ENCODE peak calls at places on chromosomes 12 and 14, in nine cellular contexts. One of them, this sample, is unnamed. For H3K9me2, the result is how much of the 10 kb centered on the place peaks cover.

GRCh38 chr12:78473136-78473535 is 391.4 kb upstream of the SYT1 start:
- DNase-seq in GM23248: peak
- DNase-seq in SK-N-SH: no peak
- DNase-seq in OCI-LY7: no peak
- DNase-seq in PC-3: peak
- DNase-seq in HCT116: no peak
- DNase-seq in hepatocyte: peak
- DNase-seq in MM.1S: no peak
- DNase-seq in PC-9: no peak
- DNase-seq in this sample: no peak

GRCh38 chr12:93219947-93220346 is 157.8 kb upstream of the NUDT4 start:
- DNase-seq in GM23248: no peak
- DNase-seq in SK-N-SH: no peak
- DNase-seq in OCI-LY7: no peak
- DNase-seq in PC-3: no peak
- DNase-seq in HCT116: no peak
- DNase-seq in hepatocyte: no peak
- DNase-seq in MM.1S: no peak
- DNase-seq in PC-9: no peak
- DNase-seq in this sample: no peak

GRCh38 chr14:95095991-95096390 is 61.3 kb downstream of the DICER1 start:
- DNase-seq in GM23248: no peak
- DNase-seq in SK-N-SH: no peak
- DNase-seq in OCI-LY7: no peak
- DNase-seq in PC-3: no peak
- DNase-seq in HCT116: no peak
- DNase-seq in hepatocyte: no peak
- DNase-seq in MM.1S: no peak
- DNase-seq in PC-9: no peak
- DNase-seq in this sample: peak

GRCh38 chr12:104935892-104936291 is 22.2 kb downstream of the SLC41A2 start:
- DNase-seq in GM23248: no peak
- DNase-seq in SK-N-SH: no peak
- DNase-seq in OCI-LY7: no peak
- DNase-seq in PC-3: no peak
- DNase-seq in HCT116: no peak
- DNase-seq in hepatocyte: no peak
- DNase-seq in MM.1S: no peak
- DNase-seq in PC-9: no peak
- DNase-seq in this sample: no peak

GRCh38 chr14:31059152-31059924 is 33.2 kb upstream of the STRN3 start:
- DNase-seq in GM23248: peak
- DNase-seq in SK-N-SH: no peak
- DNase-seq in OCI-LY7: no peak
- DNase-seq in PC-3: peak
- DNase-seq in HCT116: no peak
- DNase-seq in hepatocyte: peak
- DNase-seq in MM.1S: no peak
- DNase-seq in PC-9: peak
- DNase-seq in this sample: peak

GRCh38 chr14:100290607-100291304 is 15.5 kb downstream of the SLC25A29 start:
- DNase-seq in GM23248: no peak
- DNase-seq in SK-N-SH: peak
- DNase-seq in OCI-LY7: no peak
- DNase-seq in PC-3: no peak
- DNase-seq in HCT116: no peak
- DNase-seq in hepatocyte: no peak
- DNase-seq in MM.1S: no peak
- DNase-seq in PC-9: no peak
- DNase-seq in this sample: no peak

GRCh38 chr14:73231874-73232851 is 5.1 kb upstream of the PAPLN start:
- DNase-seq in GM23248: peak
- DNase-seq in SK-N-SH: peak
- DNase-seq in OCI-LY7: peak
- DNase-seq in PC-3: peak
- DNase-seq in HCT116: no peak
- DNase-seq in hepatocyte: peak
- DNase-seq in MM.1S: no peak
- DNase-seq in PC-9: no peak
- DNase-seq in this sample: peak

GRCh38 chr12:46933947-46934346 is 108.2 kb upstream of the SLC38A4 start:
- DNase-seq in GM23248: peak
- DNase-seq in SK-N-SH: no peak
- DNase-seq in OCI-LY7: peak
- DNase-seq in PC-3: peak
- DNase-seq in HCT116: no peak
- DNase-seq in hepatocyte: peak
- DNase-seq in MM.1S: peak
- DNase-seq in PC-9: no peak
- DNase-seq in this sample: peak

GRCh38 chr14:48792376-48793024 is 793.7 kb downstream of the RPS29 start:
- DNase-seq in GM23248: no peak
- DNase-seq in SK-N-SH: no peak
- DNase-seq in OCI-LY7: no peak
- DNase-seq in PC-3: no peak
- DNase-seq in HCT116: no peak
- DNase-seq in hepatocyte: peak
- DNase-seq in MM.1S: peak
- DNase-seq in PC-9: no peak
- DNase-seq in this sample: peak

GRCh38 chr14:85991156-85991555 is 461.2 kb downstream of the FLRT2 start:
- DNase-seq in GM23248: peak
- DNase-seq in SK-N-SH: no peak
- DNase-seq in OCI-LY7: no peak
- DNase-seq in PC-3: no peak
- DNase-seq in HCT116: no peak
- DNase-seq in hepatocyte: no peak
- DNase-seq in MM.1S: no peak
- DNase-seq in PC-9: no peak
- DNase-seq in this sample: no peak

DNA sequence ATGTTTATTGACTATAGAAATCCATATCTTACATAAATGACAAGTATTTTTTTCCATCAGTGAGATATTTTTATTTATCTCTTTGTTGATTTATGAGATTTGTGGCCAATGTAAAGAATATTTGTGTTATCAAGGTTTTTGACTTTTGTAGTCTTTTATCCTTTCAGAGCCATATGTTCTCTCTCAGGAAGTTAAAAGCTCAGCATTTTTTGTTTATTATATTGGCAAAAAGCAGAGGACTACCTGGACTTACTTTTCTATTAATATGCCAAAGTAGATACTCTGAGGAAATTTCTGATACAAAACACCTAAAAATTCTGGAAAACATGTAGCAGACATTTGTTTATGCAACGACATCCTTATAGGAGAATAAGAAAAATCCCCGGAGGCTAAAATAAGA is 490.3 kb downstream of the SLC6A15 start:
- DNase-seq in GM23248: no peak
- DNase-seq in SK-N-SH: no peak
- DNase-seq in OCI-LY7: no peak
- DNase-seq in PC-3: no peak
- DNase-seq in HCT116: no peak
- DNase-seq in hepatocyte: no peak
- DNase-seq in MM.1S: no peak
- DNase-seq in PC-9: no peak
- DNase-seq in this sample: no peak
- H3K9me2 ChIP-seq in GM23248: under half
- H3K9me2 ChIP-seq in SK-N-SH: under half
- H3K9me2 ChIP-seq in OCI-LY7: under half
- H3K9me2 ChIP-seq in PC-3: under half
- H3K9me2 ChIP-seq in HCT116: under half
- H3K9me2 ChIP-seq in hepatocyte: under half
- H3K9me2 ChIP-seq in MM.1S: under half
- H3K9me2 ChIP-seq in PC-9: under half
- H3K9me2 ChIP-seq in this sample: under half

GRCh38 chr12:95083471-95083870 is 10.1 kb upstream of the NR2C1 start:
- DNase-seq in GM23248: no peak
- DNase-seq in SK-N-SH: no peak
- DNase-seq in OCI-LY7: no peak
- DNase-seq in PC-3: no peak
- DNase-seq in HCT116: no peak
- DNase-seq in hepatocyte: no peak
- DNase-seq in MM.1S: no peak
- DNase-seq in PC-9: no peak
- DNase-seq in this sample: no peak
- H3K9me2 ChIP-seq in GM23248: under half
- H3K9me2 ChIP-seq in SK-N-SH: under half
- H3K9me2 ChIP-seq in OCI-LY7: under half
- H3K9me2 ChIP-seq in PC-3: under half
- H3K9me2 ChIP-seq in HCT116: under half
- H3K9me2 ChIP-seq in hepatocyte: under half
- H3K9me2 ChIP-seq in MM.1S: under half
- H3K9me2 ChIP-seq in PC-9: under half
- H3K9me2 ChIP-seq in this sample: under half

GRCh38 chr14:68866991-68867533 is 74.2 kb upstream of the ZFP36L1 start:
- DNase-seq in GM23248: no peak
- DNase-seq in SK-N-SH: no peak
- DNase-seq in OCI-LY7: no peak
- DNase-seq in PC-3: no peak
- DNase-seq in HCT116: no peak
- DNase-seq in hepatocyte: no peak
- DNase-seq in MM.1S: no peak
- DNase-seq in PC-9: no peak
- DNase-seq in this sample: no peak

GRCh38 chr14:68863610-68864300 is 70.9 kb upstream of the ZFP36L1 start:
- DNase-seq in GM23248: no peak
- DNase-seq in SK-N-SH: no peak
- DNase-seq in OCI-LY7: no peak
- DNase-seq in PC-3: no peak
- DNase-seq in HCT116: no peak
- DNase-seq in hepatocyte: no peak
- DNase-seq in MM.1S: no peak
- DNase-seq in PC-9: no peak
- DNase-seq in this sample: no peak

GRCh38 chr14:68862954-68863594 is 70.2 kb upstream of the ZFP36L1 start:
- DNase-seq in GM23248: peak
- DNase-seq in SK-N-SH: peak
- DNase-seq in OCI-LY7: peak
- DNase-seq in PC-3: peak
- DNase-seq in HCT116: peak
- DNase-seq in hepatocyte: peak
- DNase-seq in MM.1S: peak
- DNase-seq in PC-9: peak
- DNase-seq in this sample: peak

GRCh38 chr14:68864301-68864810 is 71.5 kb upstream of the ZFP36L1 start:
- DNase-seq in GM23248: peak
- DNase-seq in SK-N-SH: no peak
- DNase-seq in OCI-LY7: no peak
- DNase-seq in PC-3: no peak
- DNase-seq in HCT116: no peak
- DNase-seq in hepatocyte: no peak
- DNase-seq in MM.1S: no peak
- DNase-seq in PC-9: no peak
- DNase-seq in this sample: no peak

DNA sequence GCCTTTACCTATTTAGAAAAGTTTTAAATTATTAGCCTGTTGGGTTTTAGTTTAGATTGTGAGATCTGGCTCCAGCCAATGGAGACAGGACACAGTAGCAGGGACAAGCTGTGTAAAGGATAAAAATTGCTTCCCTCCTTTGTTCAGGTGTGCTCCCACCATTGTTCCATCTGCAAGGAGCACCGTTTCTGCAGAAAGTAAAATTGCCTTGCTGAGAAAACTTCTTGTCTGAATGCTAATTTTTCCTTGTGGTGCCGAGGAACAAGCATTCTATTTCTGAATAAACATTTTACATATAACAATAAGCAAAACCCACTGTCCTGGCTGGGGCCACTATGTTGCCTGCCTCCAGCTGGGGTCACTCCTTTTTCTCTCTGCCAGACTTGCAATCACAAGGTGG is 72.7 kb upstream of the ZFP36L1 start:
- DNase-seq in GM23248: no peak
- DNase-seq in SK-N-SH: no peak
- DNase-seq in OCI-LY7: peak
- DNase-seq in PC-3: no peak
- DNase-seq in HCT116: no peak
- DNase-seq in hepatocyte: no peak
- DNase-seq in MM.1S: no peak
- DNase-seq in PC-9: no peak
- DNase-seq in this sample: peak
- H3K9me2 ChIP-seq in GM23248: under half
- H3K9me2 ChIP-seq in SK-N-SH: under half
- H3K9me2 ChIP-seq in OCI-LY7: under half
- H3K9me2 ChIP-seq in PC-3: under half
- H3K9me2 ChIP-seq in HCT116: under half
- H3K9me2 ChIP-seq in hepatocyte: under half
- H3K9me2 ChIP-seq in MM.1S: under half
- H3K9me2 ChIP-seq in PC-9: under half
- H3K9me2 ChIP-seq in this sample: under half

GRCh38 chr12:6950944-6951540 is at the start of gene PTPN6:
- DNase-seq in GM23248: no peak
- DNase-seq in SK-N-SH: peak
- DNase-seq in OCI-LY7: peak
- DNase-seq in PC-3: no peak
- DNase-seq in HCT116: no peak
- DNase-seq in hepatocyte: no peak
- DNase-seq in MM.1S: no peak
- DNase-seq in PC-9: no peak
- DNase-seq in this sample: no peak
- H3K9me2 ChIP-seq in GM23248: under half
- H3K9me2 ChIP-seq in SK-N-SH: under half
- H3K9me2 ChIP-seq in OCI-LY7: under half
- H3K9me2 ChIP-seq in PC-3: under half
- H3K9me2 ChIP-seq in HCT116: under half
- H3K9me2 ChIP-seq in hepatocyte: under half
- H3K9me2 ChIP-seq in MM.1S: under half
- H3K9me2 ChIP-seq in PC-9: under half
- H3K9me2 ChIP-seq in this sample: under half

DNA sequence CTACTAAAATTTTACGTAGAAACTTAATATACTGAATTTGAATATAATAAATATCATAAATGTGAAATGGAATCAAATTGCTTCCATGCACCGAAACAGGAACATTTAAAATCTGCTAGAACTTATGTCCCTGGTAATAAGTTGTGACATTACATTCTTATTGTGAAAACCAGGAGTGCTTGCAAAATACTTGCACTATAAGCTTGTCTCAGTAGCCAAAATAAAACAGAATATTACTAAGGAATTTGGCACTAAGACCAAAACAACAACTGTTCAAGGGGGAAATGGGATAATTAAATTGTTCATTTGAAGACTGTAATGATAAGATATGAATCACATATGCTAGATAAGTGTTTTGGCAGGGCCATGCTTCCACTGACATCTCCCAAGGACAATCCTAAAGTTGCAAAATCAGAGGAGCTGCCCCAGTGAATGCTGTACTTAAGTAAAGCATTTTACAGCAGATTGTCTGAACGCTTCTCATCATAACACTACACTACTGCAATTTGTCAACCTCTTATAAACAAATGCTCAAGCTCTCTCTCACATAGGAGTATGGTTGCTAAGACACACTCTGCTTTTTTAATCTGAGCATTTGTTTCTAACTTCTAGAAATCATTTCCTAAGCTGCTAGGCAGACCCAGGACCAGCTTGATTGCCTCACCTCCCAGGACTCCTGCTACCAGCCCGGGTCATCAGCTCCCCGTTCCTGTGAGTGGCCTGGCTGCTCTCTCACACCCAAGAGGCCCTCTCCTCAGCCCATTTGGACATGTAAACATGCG is 191.4 kb downstream of the PAX9 start:
- DNase-seq in GM23248: peak
- DNase-seq in SK-N-SH: no peak
- DNase-seq in OCI-LY7: no peak
- DNase-seq in PC-3: no peak
- DNase-seq in HCT116: no peak
- DNase-seq in hepatocyte: peak
- DNase-seq in MM.1S: no peak
- DNase-seq in PC-9: no peak
- DNase-seq in this sample: no peak
- H3K9me2 ChIP-seq in GM23248: under half
- H3K9me2 ChIP-seq in SK-N-SH: under half
- H3K9me2 ChIP-seq in OCI-LY7: under half
- H3K9me2 ChIP-seq in PC-3: under half
- H3K9me2 ChIP-seq in HCT116: under half
- H3K9me2 ChIP-seq in hepatocyte: under half
- H3K9me2 ChIP-seq in MM.1S: under half
- H3K9me2 ChIP-seq in PC-9: under half
- H3K9me2 ChIP-seq in this sample: under half

This sample was measured in GM23338.